ENCODE peak calls at places on chromosome 15, in nine cellular contexts. One of them, this sample, is unnamed.

GRCh38 chr15:27258287-27258686 is 287.3 kb downstream of the GABRG3 start:
- DNase-seq in fibroblast of lung: no peak
- DNase-seq in heart right ventricle: no peak
- DNase-seq in ascending aorta: no peak
- DNase-seq in body of pancreas: no peak
- DNase-seq in CD4-positive, alpha-beta T cell: no peak
- DNase-seq in stomach: no peak
- DNase-seq in bronchial epithelial cell: no peak
- DNase-seq in hepatocyte: no peak
- DNase-seq in this sample: no peak

GRCh38 chr15:25862469-25863066 is 559 bp downstream of the ATP10A start:
- DNase-seq in stomach: peak; percentile 36
- DNase-seq in CD4-positive, alpha-beta T cell: peak; percentile 61
- DNase-seq in hepatocyte: peak; percentile 51
- DNase-seq in fibroblast of lung: peak; percentile 34
- DNase-seq in body of pancreas: no peak
- DNase-seq in ascending aorta: no peak
- DNase-seq in heart right ventricle: no peak
- DNase-seq in bronchial epithelial cell: peak; percentile 17
- DNase-seq in this sample: no peak

GRCh38 chr15:29208352-29208751 is 61.3 kb downstream of the NSMCE3 start:
- DNase-seq in hepatocyte: no peak
- DNase-seq in body of pancreas: no peak
- DNase-seq in ascending aorta: no peak
- DNase-seq in heart right ventricle: no peak
- DNase-seq in stomach: no peak
- DNase-seq in CD4-positive, alpha-beta T cell: no peak
- DNase-seq in fibroblast of lung: no peak
- DNase-seq in bronchial epithelial cell: peak; percentile 10
- DNase-seq in this sample: no peak

GRCh38 chr15:57235865-57236264 is 140.4 kb upstream of the CGNL1 start:
- DNase-seq in bronchial epithelial cell: no peak
- DNase-seq in ascending aorta: no peak
- DNase-seq in heart right ventricle: no peak
- DNase-seq in fibroblast of lung: peak; percentile 92
- DNase-seq in stomach: no peak
- DNase-seq in body of pancreas: no peak
- DNase-seq in hepatocyte: peak; percentile 55
- DNase-seq in CD4-positive, alpha-beta T cell: no peak
- DNase-seq in this sample: no peak

GRCh38 chr15:39269821-39270220 is 311.1 kb upstream of the THBS1 start:
- DNase-seq in stomach: no peak
- DNase-seq in body of pancreas: no peak
- DNase-seq in heart right ventricle: no peak
- DNase-seq in fibroblast of lung: no peak
- DNase-seq in ascending aorta: no peak
- DNase-seq in hepatocyte: peak; percentile 22
- DNase-seq in CD4-positive, alpha-beta T cell: no peak
- DNase-seq in bronchial epithelial cell: no peak
- DNase-seq in this sample: no peak

GRCh38 chr15:29183071-29183831 is 86.4 kb downstream of the NSMCE3 start:
- DNase-seq in hepatocyte: no peak
- DNase-seq in stomach: no peak
- DNase-seq in heart right ventricle: no peak
- DNase-seq in bronchial epithelial cell: peak; percentile 21
- DNase-seq in fibroblast of lung: no peak
- DNase-seq in ascending aorta: no peak
- DNase-seq in body of pancreas: no peak
- DNase-seq in CD4-positive, alpha-beta T cell: no peak
- DNase-seq in this sample: no peak

GRCh38 chr15:89333959-89334509 is 590 bp downstream of the POLG start:
- DNase-seq in heart right ventricle: no peak
- DNase-seq in hepatocyte: no peak
- DNase-seq in body of pancreas: no peak
- DNase-seq in bronchial epithelial cell: peak; percentile 5
- DNase-seq in fibroblast of lung: peak; percentile 9
- DNase-seq in CD4-positive, alpha-beta T cell: no peak
- DNase-seq in stomach: no peak
- DNase-seq in ascending aorta: no peak
- DNase-seq in this sample: no peak

GRCh38 chr15:87744815-87745214 is 511.7 kb downstream of the NTRK3 start:
- DNase-seq in ascending aorta: no peak
- DNase-seq in stomach: no peak
- DNase-seq in hepatocyte: no peak
- DNase-seq in body of pancreas: no peak
- DNase-seq in heart right ventricle: no peak
- DNase-seq in bronchial epithelial cell: no peak
- DNase-seq in fibroblast of lung: no peak
- DNase-seq in CD4-positive, alpha-beta T cell: no peak
- DNase-seq in this sample: no peak

GRCh38 chr15:36004891-36005508 is 459.0 kb upstream of the DPH6 start:
- DNase-seq in heart right ventricle: no peak
- DNase-seq in stomach: no peak
- DNase-seq in bronchial epithelial cell: no peak
- DNase-seq in CD4-positive, alpha-beta T cell: no peak
- DNase-seq in body of pancreas: no peak
- DNase-seq in hepatocyte: no peak
- DNase-seq in fibroblast of lung: no peak
- DNase-seq in ascending aorta: no peak
- DNase-seq in this sample: no peak

GRCh38 chr15:48182749-48183148 is 4.7 kb upstream of the MYEF2 start:
- DNase-seq in hepatocyte: no peak
- DNase-seq in fibroblast of lung: no peak
- DNase-seq in body of pancreas: no peak
- DNase-seq in CD4-positive, alpha-beta T cell: no peak
- DNase-seq in bronchial epithelial cell: no peak
- DNase-seq in stomach: no peak
- DNase-seq in ascending aorta: no peak
- DNase-seq in heart right ventricle: no peak
- DNase-seq in this sample: no peak

DNA sequence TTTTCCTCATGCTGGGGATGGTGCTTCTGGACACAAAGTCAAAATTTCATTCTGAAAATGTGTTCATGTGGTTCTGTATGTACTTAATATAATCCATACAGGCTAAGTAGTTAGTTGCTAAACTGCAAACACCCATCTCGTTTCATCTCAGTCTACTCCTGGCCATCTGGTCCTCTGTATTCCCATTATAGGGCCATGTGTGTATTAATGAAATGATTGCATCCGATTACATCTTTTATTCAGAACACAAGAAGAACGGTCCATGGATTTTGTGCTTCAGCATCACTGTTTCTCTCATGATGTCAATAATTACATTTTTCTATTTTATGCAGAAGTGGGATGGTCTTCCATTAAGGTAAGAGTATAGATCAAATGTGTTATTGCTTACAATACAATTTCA is 6.1 kb upstream of the GJD2 start:
- DNase-seq in CD4-positive, alpha-beta T cell: no peak
- DNase-seq in heart right ventricle: no peak
- DNase-seq in hepatocyte: no peak
- DNase-seq in body of pancreas: no peak
- DNase-seq in bronchial epithelial cell: no peak
- DNase-seq in stomach: no peak
- DNase-seq in ascending aorta: no peak
- DNase-seq in fibroblast of lung: no peak
- DNase-seq in this sample: no peak
- H3K27me3 ChIP-seq in CD4-positive, alpha-beta T cell: peaks cover 23% of the 10 kb centered on the region
- H3K27me3 ChIP-seq in heart right ventricle: no peaks in the 10 kb centered on the region
- H3K27me3 ChIP-seq in hepatocyte: peaks cover 40% of the 10 kb centered on the region
- H3K27me3 ChIP-seq in body of pancreas: no peaks in the 10 kb centered on the region
- H3K27me3 ChIP-seq in bronchial epithelial cell: peaks cover 16% of the 10 kb centered on the region
- H3K27me3 ChIP-seq in stomach: peaks cover 9% of the 10 kb centered on the region
- H3K27me3 ChIP-seq in ascending aorta: no peaks in the 10 kb centered on the region
- H3K27me3 ChIP-seq in fibroblast of lung: peaks cover 21% of the 10 kb centered on the region
- H3K27me3 ChIP-seq in this sample: peaks cover 13% of the 10 kb centered on the region

DNA sequence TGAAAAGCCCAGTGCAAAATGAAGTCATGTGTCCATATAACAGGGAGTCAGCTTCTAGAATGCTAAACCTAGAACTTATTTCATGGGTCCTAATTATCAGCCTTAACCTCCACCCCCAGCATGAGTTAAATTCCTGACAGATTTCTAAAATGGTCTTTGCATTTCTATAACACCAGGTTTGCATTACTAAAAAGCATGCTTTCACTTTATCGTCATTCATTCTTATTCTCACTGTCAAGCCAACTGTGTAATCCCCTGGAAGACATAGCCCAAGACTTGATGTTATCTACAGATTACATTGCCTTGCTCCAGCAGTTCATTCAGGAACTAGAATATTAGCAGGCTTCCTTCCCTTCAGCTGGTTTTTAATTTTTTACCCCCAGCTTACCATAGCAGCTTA is 183.9 kb downstream of the SLCO3A1 start:
- DNase-seq in CD4-positive, alpha-beta T cell: no peak
- DNase-seq in ascending aorta: no peak
- DNase-seq in heart right ventricle: no peak
- DNase-seq in body of pancreas: no peak
- DNase-seq in stomach: no peak
- DNase-seq in fibroblast of lung: no peak
- DNase-seq in hepatocyte: no peak
- DNase-seq in bronchial epithelial cell: no peak
- DNase-seq in this sample: no peak
- H3K27me3 ChIP-seq in CD4-positive, alpha-beta T cell: no peaks in the 10 kb centered on the region
- H3K27me3 ChIP-seq in ascending aorta: no peaks in the 10 kb centered on the region
- H3K27me3 ChIP-seq in heart right ventricle: no peaks in the 10 kb centered on the region
- H3K27me3 ChIP-seq in body of pancreas: no peaks in the 10 kb centered on the region
- H3K27me3 ChIP-seq in stomach: no peaks in the 10 kb centered on the region
- H3K27me3 ChIP-seq in fibroblast of lung: no peaks in the 10 kb centered on the region
- H3K27me3 ChIP-seq in hepatocyte: peaks cover 19% of the 10 kb centered on the region
- H3K27me3 ChIP-seq in bronchial epithelial cell: no peaks in the 10 kb centered on the region
- H3K27me3 ChIP-seq in this sample: no peaks in the 10 kb centered on the region

GRCh38 chr15:59438891-59439290 is 905 bp downstream of the FAM81A start:
- DNase-seq in stomach: no peak
- DNase-seq in body of pancreas: no peak
- DNase-seq in heart right ventricle: no peak
- DNase-seq in ascending aorta: no peak
- DNase-seq in hepatocyte: no peak
- DNase-seq in fibroblast of lung: no peak
- DNase-seq in CD4-positive, alpha-beta T cell: no peak
- DNase-seq in bronchial epithelial cell: peak; percentile 45
- DNase-seq in this sample: no peak

GRCh38 chr15:59437777-59438574 is at the start of gene FAM81A:
- DNase-seq in stomach: peak; percentile 78
- DNase-seq in fibroblast of lung: peak; percentile 72
- DNase-seq in heart right ventricle: peak; percentile 91
- DNase-seq in ascending aorta: peak; percentile 11
- DNase-seq in hepatocyte: peak; percentile 78
- DNase-seq in body of pancreas: peak; percentile 76
- DNase-seq in CD4-positive, alpha-beta T cell: peak; percentile 19
- DNase-seq in bronchial epithelial cell: peak; percentile 28
- DNase-seq in this sample: no peak

GRCh38 chr15:59437473-59437776 is 561 bp upstream of the FAM81A start:
- DNase-seq in hepatocyte: no peak
- DNase-seq in ascending aorta: no peak
- DNase-seq in body of pancreas: no peak
- DNase-seq in fibroblast of lung: no peak
- DNase-seq in heart right ventricle: no peak
- DNase-seq in bronchial epithelial cell: no peak
- DNase-seq in stomach: no peak
- DNase-seq in CD4-positive, alpha-beta T cell: no peak
- DNase-seq in this sample: no peak

GRCh38 chr15:59434481-59434880 is 3.5 kb upstream of the FAM81A start:
- DNase-seq in bronchial epithelial cell: no peak
- DNase-seq in fibroblast of lung: peak; percentile 9
- DNase-seq in hepatocyte: no peak
- DNase-seq in CD4-positive, alpha-beta T cell: no peak
- DNase-seq in ascending aorta: no peak
- DNase-seq in stomach: no peak
- DNase-seq in body of pancreas: no peak
- DNase-seq in heart right ventricle: no peak
- DNase-seq in this sample: no peak

GRCh38 chr15:59436774-59437472 is 1.1 kb upstream of the FAM81A start:
- DNase-seq in fibroblast of lung: no peak
- DNase-seq in heart right ventricle: peak; percentile 21
- DNase-seq in CD4-positive, alpha-beta T cell: no peak
- DNase-seq in body of pancreas: no peak
- DNase-seq in hepatocyte: no peak
- DNase-seq in stomach: no peak
- DNase-seq in bronchial epithelial cell: no peak
- DNase-seq in ascending aorta: no peak
- DNase-seq in this sample: no peak
- H3K27me3 ChIP-seq in fibroblast of lung: peaks cover 17% of the 10 kb centered on the region
- H3K27me3 ChIP-seq in heart right ventricle: no peaks in the 10 kb centered on the region
- H3K27me3 ChIP-seq in CD4-positive, alpha-beta T cell: peaks cover 26% of the 10 kb centered on the region
- H3K27me3 ChIP-seq in body of pancreas: no peaks in the 10 kb centered on the region
- H3K27me3 ChIP-seq in hepatocyte: peaks cover 53% of the 10 kb centered on the region
- H3K27me3 ChIP-seq in stomach: peaks cover 5% of the 10 kb centered on the region
- H3K27me3 ChIP-seq in bronchial epithelial cell: peaks cover 10% of the 10 kb centered on the region
- H3K27me3 ChIP-seq in ascending aorta: no peaks in the 10 kb centered on the region
- H3K27me3 ChIP-seq in this sample: peaks cover 12% of the 10 kb centered on the region

GRCh38 chr15:70266412-70267089 is 168.8 kb upstream of the TLE3 start:
- DNase-seq in fibroblast of lung: peak; percentile 55
- DNase-seq in stomach: peak; percentile 75
- DNase-seq in body of pancreas: peak; percentile 82
- DNase-seq in ascending aorta: peak; percentile 58
- DNase-seq in heart right ventricle: peak; percentile 74
- DNase-seq in CD4-positive, alpha-beta T cell: no peak
- DNase-seq in hepatocyte: no peak
- DNase-seq in bronchial epithelial cell: no peak
- DNase-seq in this sample: no peak
- H3K27me3 ChIP-seq in fibroblast of lung: no peaks in the 10 kb centered on the region
- H3K27me3 ChIP-seq in stomach: no peaks in the 10 kb centered on the region
- H3K27me3 ChIP-seq in body of pancreas: no peaks in the 10 kb centered on the region
- H3K27me3 ChIP-seq in ascending aorta: no peaks in the 10 kb centered on the region
- H3K27me3 ChIP-seq in heart right ventricle: no peaks in the 10 kb centered on the region
- H3K27me3 ChIP-seq in CD4-positive, alpha-beta T cell: no peaks in the 10 kb centered on the region
- H3K27me3 ChIP-seq in hepatocyte: no peaks in the 10 kb centered on the region
- H3K27me3 ChIP-seq in bronchial epithelial cell: peaks cover 4% of the 10 kb centered on the region
- H3K27me3 ChIP-seq in this sample: no peaks in the 10 kb centered on the region

DNA sequence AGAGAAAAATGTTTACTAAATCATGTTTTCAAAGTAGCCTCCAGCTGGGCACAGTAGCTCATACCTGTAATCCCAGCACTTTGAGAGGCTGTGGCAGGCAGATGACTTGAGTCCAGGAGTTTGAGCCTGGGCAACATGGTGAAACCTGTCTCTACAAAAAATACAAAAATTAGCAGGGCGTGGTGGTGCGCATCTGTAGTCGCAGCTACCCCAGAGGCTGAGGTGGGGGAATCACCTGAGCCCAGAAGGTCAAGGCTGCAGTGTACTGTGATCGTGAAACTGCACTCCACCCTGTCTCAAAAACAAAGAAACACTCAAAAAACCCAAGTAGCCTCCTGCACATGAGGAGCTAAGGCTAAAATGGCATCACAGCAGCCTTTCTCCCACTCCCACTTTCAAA is 1.6 kb upstream of the PPIB start:
- DNase-seq in body of pancreas: no peak
- DNase-seq in ascending aorta: no peak
- DNase-seq in CD4-positive, alpha-beta T cell: no peak
- DNase-seq in heart right ventricle: no peak
- DNase-seq in fibroblast of lung: no peak
- DNase-seq in stomach: no peak
- DNase-seq in bronchial epithelial cell: no peak
- DNase-seq in hepatocyte: no peak
- DNase-seq in this sample: no peak
- H3K27me3 ChIP-seq in body of pancreas: no peaks in the 10 kb centered on the region
- H3K27me3 ChIP-seq in ascending aorta: no peaks in the 10 kb centered on the region
- H3K27me3 ChIP-seq in CD4-positive, alpha-beta T cell: no peaks in the 10 kb centered on the region
- H3K27me3 ChIP-seq in heart right ventricle: no peaks in the 10 kb centered on the region
- H3K27me3 ChIP-seq in fibroblast of lung: no peaks in the 10 kb centered on the region
- H3K27me3 ChIP-seq in stomach: no peaks in the 10 kb centered on the region
- H3K27me3 ChIP-seq in bronchial epithelial cell: no peaks in the 10 kb centered on the region
- H3K27me3 ChIP-seq in hepatocyte: no peaks in the 10 kb centered on the region
- H3K27me3 ChIP-seq in this sample: no peaks in the 10 kb centered on the region